ENCODE peak calls at places on chromosome 16, in six cellular contexts. P is left ventricle myocardium inferior, W is upper lobe of left lung, J is Caco-2, V is left lung, X is HCT116. A is an unnamed sample.

GRCh38 chr16:19776565-19776964 is 58.5 kb downstream of the IQCK start:
- DNase-seq in P (no peak), W (no peak), J (no peak), V (no peak), X (no peak), A (no peak)

GRCh38 chr16:239948-240277 is 5.3 kb downstream of the FAM234A start:
- DNase-seq in P (no peak), W (no peak), J (no peak), V (no peak), X (no peak), A (no peak)

GRCh38 chr16:69798466-69798865 is 36.3 kb downstream of the WWP2 start:
- DNase-seq in P (no peak), W (no peak), J (no peak), V (no peak), X (no peak), A (no peak)

GRCh38 chr16:69351309-69352027 is at the start of gene TMED6:
- DNase-seq in P (no peak), W (no peak), J (peak; percentile 76), V (no peak), X (no peak), A (no peak)

GRCh38 chr16:23081675-23082119 is 67.6 kb downstream of the USP31 start:
- DNase-seq in P (no peak), W (peak; percentile 35), J (no peak), V (no peak), X (no peak), A (no peak)

GRCh38 chr16:31409433-31409832 is 16.3 kb downstream of the ITGAD start:
- DNase-seq in P (no peak), W (no peak), J (no peak), V (no peak), X (peak; percentile 19), A (no peak)

GRCh38 chr16:85300451-85300968 is 188.2 kb upstream of the CIBAR2 start:
- DNase-seq in P (no peak), W (no peak), J (no peak), V (no peak), X (no peak), A (no peak)

GRCh38 chr16:4682616-4683254 is 10.6 kb upstream of the NUDT16L1 start:
- DNase-seq in P (no peak), W (peak; percentile 91), J (no peak), V (peak; percentile 90), X (no peak), A (no peak)

GRCh38 chr16:4327782-4328579 is 12.1 kb downstream of the GLIS2 start:
- DNase-seq in P (peak; percentile 83), W (peak; percentile 87), J (no peak), V (peak; percentile 88), X (no peak), A (no peak)

GRCh38 chr16:88196471-88197400 is 186.0 kb upstream of the ZNF469 start:
- DNase-seq in P (no peak), W (no peak), J (no peak), V (no peak), X (no peak), A (no peak)

GRCh38 chr16:85329059-85329812 is 217.0 kb upstream of the CIBAR2 start:
- DNase-seq in P (no peak), W (peak; percentile 74), J (no peak), V (no peak), X (peak; percentile 28), A (no peak)

GRCh38 chr16:56625140-56625942 is at the start of gene MT1E:
- DNase-seq in P (peak; percentile 88), W (peak; percentile 94), J (no peak), V (peak; percentile 89), X (peak; percentile 77), A (no peak)

GRCh38 chr16:22296225-22297113 is 740 bp upstream of the POLR3E start:
- DNase-seq in P (no peak), W (no peak), J (no peak), V (no peak), X (no peak), A (no peak)

GRCh38 chr16:68356249-68356918 is 45.6 kb downstream of the PRMT7 start:
- DNase-seq in P (no peak), W (no peak), J (no peak), V (peak; percentile 76), X (no peak), A (no peak)

GRCh38 chr16:18834873-18835272 is 33.5 kb upstream of the ARL6IP1 start:
- DNase-seq in P (no peak), W (no peak), J (no peak), V (no peak), X (no peak), A (no peak)

GRCh38 chr16:11047057-11047456 is 102.7 kb downstream of the CLEC16A start:
- DNase-seq in P (no peak), W (no peak), J (no peak), V (no peak), X (no peak), A (no peak)

GRCh38 chr16:55487048-55487803 is 8.2 kb downstream of the MMP2 start:
- DNase-seq in P (peak; percentile 57), W (no peak), J (peak; percentile 13), V (no peak), X (no peak), A (no peak)

GRCh38 chr16:17420821-17421220 is 49.9 kb downstream of the XYLT1 start:
- DNase-seq in P (no peak), W (no peak), J (no peak), V (no peak), X (no peak), A (no peak)

GRCh38 chr16:70679653-70680494 is 6.0 kb downstream of the MTSS2 start:
- DNase-seq in P (peak; percentile 45), W (peak; percentile 87), J (no peak), V (peak; percentile 76), X (no peak), A (no peak)

GRCh38 chr16:12685806-12686205 is 117.9 kb downstream of the CPPED1 start:
- DNase-seq in P (no peak), W (no peak), J (no peak), V (no peak), X (no peak), A (no peak)

GRCh38 chr16:31258366-31258765 is 1.4 kb upstream of the ITGAM start:
- DNase-seq in P (no peak), W (no peak), J (no peak), V (no peak), X (no peak), A (no peak)

GRCh38 chr16:19517424-19518089 is 4.3 kb downstream of the GDE1 start:
- DNase-seq in P (no peak), W (no peak), J (no peak), V (no peak), X (no peak), A (no peak)

GRCh38 chr16:72467157-72467759 is 295.3 kb upstream of the PMFBP1 start:
- DNase-seq in P (no peak), W (no peak), J (no peak), V (no peak), X (peak; percentile 28), A (no peak)

GRCh38 chr16:4487955-4488481 is 11.8 kb downstream of the HMOX2 start:
- DNase-seq in P (no peak), W (no peak), J (no peak), V (no peak), X (no peak), A (no peak)

GRCh38 chr16:67926181-67926742 is 5.4 kb downstream of the CTRL start:
- DNase-seq in P (no peak), W (no peak), J (no peak), V (no peak), X (no peak), A (no peak)

GRCh38 chr16:57087003-57087402 is 5.4 kb upstream of the CPNE2 start:
- DNase-seq in P (no peak), W (no peak), J (no peak), V (no peak), X (no peak), A (no peak)

DNA sequence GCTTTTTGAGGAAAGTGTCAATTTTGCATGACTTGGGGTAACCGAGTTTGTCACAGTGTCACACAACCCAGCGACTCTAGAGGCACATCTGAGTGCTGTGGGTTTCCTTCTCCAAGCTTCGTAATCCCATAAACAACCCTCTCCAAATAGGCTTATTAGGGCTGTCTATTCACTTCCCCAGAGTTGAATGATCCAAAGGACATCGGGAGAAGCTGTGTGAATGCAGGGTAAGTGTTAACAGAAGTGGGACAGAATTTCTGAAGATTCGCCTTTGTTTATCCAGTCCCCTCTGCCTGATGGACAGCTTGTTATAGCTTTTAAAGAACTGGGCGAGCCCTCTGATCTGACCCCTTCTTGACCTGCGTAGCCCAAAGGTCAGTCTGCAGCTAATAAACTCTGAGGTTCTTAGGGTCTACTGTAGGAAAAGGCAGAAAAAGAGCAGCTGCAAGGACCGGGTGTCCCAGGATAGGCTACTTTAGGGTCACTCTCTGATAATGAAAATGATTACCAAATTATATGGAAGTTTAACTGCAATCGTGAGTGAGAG is 233.2 kb downstream of the FTO start:
- DNase-seq in P (no peak), W (no peak), J (peak; percentile 70), V (no peak), X (no peak), A (no peak)
- H3K27me3 ChIP-seq in P (no peaks in the 10 kb centered on the region), W (no peaks in the 10 kb centered on the region), J (no peaks in the 10 kb centered on the region), V (no peaks in the 10 kb centered on the region), X (no peaks in the 10 kb centered on the region), A (no peaks in the 10 kb centered on the region)

GRCh38 chr16:24609740-24610420 is 70.5 kb downstream of the RBBP6 start:
- DNase-seq in P (peak; percentile 35), W (no peak), J (no peak), V (no peak), X (no peak), A (peak; percentile 78)
- H3K4me3 ChIP-seq in P (peak overlapping the region; percentile 55), W (no peak overlapping the region), J (no peak overlapping the region), V (no peak overlapping the region), X (no peak overlapping the region), A (peak overlapping the region; percentile 34)

DNA sequence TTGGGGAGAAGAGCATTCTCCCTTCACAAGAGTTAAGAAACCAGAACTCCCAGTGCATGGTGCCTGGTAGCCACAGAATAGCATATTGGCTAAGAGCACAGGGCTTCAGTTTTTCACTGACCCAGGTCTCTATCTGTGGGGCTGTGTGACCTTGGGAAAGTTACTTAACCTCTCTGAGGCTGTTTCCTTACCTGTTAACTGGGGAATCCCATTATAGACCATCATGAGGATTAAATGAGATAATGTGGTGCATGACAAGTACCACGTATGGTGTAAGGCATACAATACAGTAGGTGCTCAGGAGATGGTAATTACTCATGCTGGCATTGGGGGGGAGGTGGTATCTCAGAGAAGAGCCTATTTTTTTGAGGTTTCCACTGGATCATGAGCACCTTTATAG is 33.6 kb downstream of the BEAN1 start:
- DNase-seq in P (no peak), W (no peak), J (no peak), V (no peak), X (no peak), A (no peak)
- H3K27me3 ChIP-seq in P (peaks cover 36% of the 10 kb centered on the region), W (no peaks in the 10 kb centered on the region), J (no peaks in the 10 kb centered on the region), V (no peaks in the 10 kb centered on the region), X (peaks cover 13% of the 10 kb centered on the region), A (no peaks in the 10 kb centered on the region)

GRCh38 chr16:50525716-50526115 is 22.5 kb upstream of the NKD1 start:
- DNase-seq in P (no peak), W (no peak), J (peak; percentile 5), V (no peak), X (no peak), A (no peak)
- H3K4me3 ChIP-seq in P (no peak overlapping the region), W (no peak overlapping the region), J (no peak overlapping the region), V (no peak overlapping the region), X (no peak overlapping the region), A (no peak overlapping the region)